ENCODE peak calls at places on chromosomes 16 and 17, in nine cellular contexts. G is mucosa of descending colon; X is hepatocyte; R is A549; Y is CD4-positive, alpha-beta T cell; A is GM20000; T is GM10248; S is GM13977; C is suprapubic skin. B is an unnamed sample.

GRCh38 chr16:1452530-1452929 is 8.2 kb upstream of the CCDC154 start:
- DNase-seq in G (no peak), X (no peak), R (no peak), Y (no peak), A (no peak), T (no peak), S (no peak), C (no peak), B (no peak)

GRCh38 chr16:21656795-21657768 is 4.7 kb upstream of the IGSF6 start:
- DNase-seq in G (no peak), X (peak), R (peak), Y (no peak), A (peak), T (peak), S (peak), C (no peak), B (no peak)

GRCh38 chr16:2763173-2763572 is 10.7 kb downstream of the SRRM2 start:
- DNase-seq in G (no peak), X (no peak), R (no peak), Y (no peak), A (no peak), T (no peak), S (no peak), C (no peak), B (no peak)

GRCh38 chr16:75486666-75487313 is 8.5 kb downstream of the CHST6 start:
- DNase-seq in G (no peak), X (no peak), R (no peak), Y (no peak), A (peak), T (peak), S (peak), C (no peak), B (no peak)

GRCh38 chr16:16183562-16183961 is 39.7 kb downstream of the ABCC6 start:
- DNase-seq in G (no peak), X (no peak), R (no peak), Y (no peak), A (no peak), T (no peak), S (no peak), C (no peak), B (no peak)

GRCh38 chr16:59971264-59971663 is 1237.1 kb upstream of the GOT2 start:
- DNase-seq in G (no peak), X (no peak), R (no peak), Y (no peak), A (no peak), T (no peak), S (no peak), C (no peak), B (no peak)

GRCh38 chr17:48352630-48353029 is 77.4 kb downstream of the SKAP1 start:
- DNase-seq in G (no peak), X (no peak), R (no peak), Y (no peak), A (no peak), T (no peak), S (no peak), C (no peak), B (no peak)

GRCh38 chr16:67663151-67663876 is 2.6 kb downstream of the PARD6A start:
- DNase-seq in G (no peak), X (no peak), R (peak), Y (peak), A (no peak), T (no peak), S (no peak), C (no peak), B (no peak)

GRCh38 chr17:70655179-70655578 is 485.8 kb downstream of the KCNJ2 start:
- DNase-seq in G (no peak), X (no peak), R (no peak), Y (no peak), A (no peak), T (no peak), S (no peak), C (no peak), B (no peak)

GRCh38 chr17:34275881-34276280 is 5.9 kb downstream of the CCL7 start:
- DNase-seq in G (no peak), X (peak), R (peak), Y (no peak), A (no peak), T (no peak), S (no peak), C (no peak), B (no peak)

GRCh38 chr17:41449008-41449407 is 8.2 kb upstream of the KRT38 start:
- DNase-seq in G (no peak), X (no peak), R (no peak), Y (no peak), A (no peak), T (no peak), S (no peak), C (no peak), B (no peak)

GRCh38 chr17:72600934-72601333 is 480.1 kb downstream of the SOX9 start:
- DNase-seq in G (no peak), X (no peak), R (peak), Y (no peak), A (no peak), T (no peak), S (no peak), C (no peak), B (no peak)

GRCh38 chr16:57213462-57213861 is 27.3 kb downstream of the RSPRY1 start:
- DNase-seq in G (no peak), X (no peak), R (no peak), Y (no peak), A (no peak), T (no peak), S (no peak), C (no peak), B (no peak)

GRCh38 chr16:27767971-27768591 is 218.1 kb downstream of the KATNIP start:
- DNase-seq in G (peak), X (no peak), R (no peak), Y (no peak), A (no peak), T (no peak), S (no peak), C (no peak), B (no peak)

GRCh38 chr17:19644493-19645210 is 3.9 kb upstream of the ALDH3A2 start:
- DNase-seq in G (no peak), X (no peak), R (no peak), Y (no peak), A (no peak), T (no peak), S (no peak), C (no peak), B (no peak)

GRCh38 chr16:73503093-73503492 is 455.2 kb upstream of the ZFHX3 start:
- DNase-seq in G (no peak), X (no peak), R (no peak), Y (no peak), A (no peak), T (no peak), S (no peak), C (no peak), B (no peak)

GRCh38 chr16:88455610-88456355 is 2.7 kb downstream of the ZFPM1 start:
- DNase-seq in G (peak), X (peak), R (peak), Y (peak), A (peak), T (peak), S (peak), C (no peak), B (no peak)

GRCh38 chr17:1649116-1649843 is 386 bp downstream of the RILP start:
- DNase-seq in G (peak), X (peak), R (peak), Y (peak), A (peak), T (peak), S (peak), C (peak), B (peak)

GRCh38 chr16:11094838-11095565 is 150.6 kb downstream of the CLEC16A start:
- DNase-seq in G (no peak), X (no peak), R (no peak), Y (no peak), A (peak), T (peak), S (no peak), C (no peak), B (no peak)

GRCh38 chr17:15403276-15403939 is 62.0 kb upstream of the TEKT3 start:
- DNase-seq in G (no peak), X (no peak), R (no peak), Y (no peak), A (no peak), T (no peak), S (no peak), C (no peak), B (no peak)

GRCh38 chr16:20704281-20704680 is 6.8 kb upstream of the ACSM1 start:
- DNase-seq in G (no peak), X (no peak), R (no peak), Y (no peak), A (no peak), T (no peak), S (no peak), C (no peak), B (no peak)

GRCh38 chr17:56284501-56284900 is 131.2 kb downstream of the ANKFN1 start:
- DNase-seq in G (no peak), X (no peak), R (no peak), Y (no peak), A (no peak), T (no peak), S (no peak), C (no peak), B (no peak)

GRCh38 chr17:34126965-34127364 is 128.1 kb upstream of the CCL2 start:
- DNase-seq in G (no peak), X (no peak), R (no peak), Y (no peak), A (peak), T (no peak), S (peak), C (no peak), B (no peak)

GRCh38 chr17:246851-247421 is 65.5 kb upstream of the DOC2B start:
- DNase-seq in G (peak), X (no peak), R (no peak), Y (no peak), A (no peak), T (no peak), S (no peak), C (peak), B (peak)

GRCh38 chr17:72419866-72420774 is 299.3 kb downstream of the SOX9 start:
- DNase-seq in G (no peak), X (peak), R (no peak), Y (no peak), A (peak), T (peak), S (peak), C (no peak), B (no peak)

GRCh38 chr17:9330140-9330902 is 245.3 kb downstream of the STX8 start:
- DNase-seq in G (no peak), X (no peak), R (no peak), Y (no peak), A (no peak), T (no peak), S (no peak), C (no peak), B (no peak)

GRCh38 chr16:11251525-11252481 is 4.2 kb downstream of the SOCS1 start:
- DNase-seq in G (peak), X (no peak), R (no peak), Y (peak), A (peak), T (peak), S (peak), C (no peak), B (no peak)

GRCh38 chr17:41307647-41308046 is 1.5 kb downstream of the KRTAP16-1 start:
- DNase-seq in G (no peak), X (no peak), R (no peak), Y (no peak), A (no peak), T (no peak), S (no peak), C (no peak), B (no peak)

GRCh38 chr16:78353610-78354009 is 254.2 kb downstream of the WWOX start:
- DNase-seq in G (no peak), X (no peak), R (no peak), Y (no peak), A (no peak), T (no peak), S (no peak), C (no peak), B (no peak)

DNA sequence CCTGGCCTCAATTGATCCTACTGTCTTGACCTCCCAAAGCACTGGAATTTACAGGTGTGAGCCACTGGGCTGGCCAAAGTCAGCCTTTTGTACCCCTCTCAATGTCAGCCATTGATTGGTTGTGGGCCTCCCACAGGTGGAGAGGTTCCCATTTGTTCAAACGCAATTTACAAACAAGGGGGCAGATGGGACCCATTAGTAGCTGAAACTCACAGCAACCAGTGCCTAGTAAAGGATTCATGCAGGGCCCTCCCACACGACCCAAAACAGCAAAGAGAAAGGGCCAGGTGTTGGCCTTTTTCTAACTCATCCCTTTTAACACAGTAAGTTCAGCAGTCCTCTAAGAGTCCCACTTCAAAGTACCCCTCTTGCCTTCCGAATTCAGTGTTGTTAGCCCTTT is 89.2 kb downstream of the PITPNC1 start:
- DNase-seq in G (no peak), X (no peak), R (no peak), Y (no peak), A (peak), T (no peak), S (no peak), C (no peak), B (no peak)
- TF ChIP-seq CTCF in G (no peak), X (no peak), R (no peak), Y (no peak), A (no peak), T (no peak), S (no peak), C (no peak), B (no peak)

GRCh38 chr16:66551362-66551761 is 1.0 kb upstream of the CKLF start:
- DNase-seq in G (no peak), X (peak), R (peak), Y (peak), A (peak), T (peak), S (peak), C (no peak), B (peak)
- TF ChIP-seq CTCF in G (no peak), X (no peak), R (no peak), Y (peak), A (no peak), T (peak), S (peak), C (peak), B (peak)

DNA sequence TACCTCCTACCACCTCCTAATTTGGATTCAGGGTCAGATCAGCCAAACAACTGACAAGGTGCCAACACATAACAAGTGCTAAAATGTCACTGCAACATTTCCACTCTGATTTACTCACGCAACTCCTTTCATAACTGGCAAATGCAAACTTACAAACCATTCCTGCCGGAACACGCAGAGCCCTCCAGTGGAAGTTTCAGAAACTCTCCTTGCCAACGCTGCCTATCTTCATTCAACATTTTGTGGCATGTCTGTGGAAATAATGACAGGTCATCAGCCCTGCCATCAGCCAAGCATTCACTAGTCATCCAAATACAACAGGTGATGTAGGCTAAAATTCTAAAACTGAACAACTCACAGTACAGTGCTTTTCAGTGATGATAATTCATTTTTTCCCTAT is 37.7 kb upstream of the OR3A1 start:
- DNase-seq in G (no peak), X (no peak), R (peak), Y (no peak), A (no peak), T (no peak), S (no peak), C (no peak), B (no peak)
- TF ChIP-seq CTCF in G (no peak), X (no peak), R (peak), Y (no peak), A (no peak), T (no peak), S (no peak), C (no peak), B (no peak)

GRCh38 chr17:7560172-7561027 is 1.3 kb upstream of the SENP3 start:
- DNase-seq in G (peak), X (peak), R (peak), Y (peak), A (no peak), T (peak), S (peak), C (no peak), B (no peak)
- TF ChIP-seq CTCF in G (peak), X (peak), R (no peak), Y (no peak), A (no peak), T (no peak), S (peak), C (peak), B (no peak)

DNA sequence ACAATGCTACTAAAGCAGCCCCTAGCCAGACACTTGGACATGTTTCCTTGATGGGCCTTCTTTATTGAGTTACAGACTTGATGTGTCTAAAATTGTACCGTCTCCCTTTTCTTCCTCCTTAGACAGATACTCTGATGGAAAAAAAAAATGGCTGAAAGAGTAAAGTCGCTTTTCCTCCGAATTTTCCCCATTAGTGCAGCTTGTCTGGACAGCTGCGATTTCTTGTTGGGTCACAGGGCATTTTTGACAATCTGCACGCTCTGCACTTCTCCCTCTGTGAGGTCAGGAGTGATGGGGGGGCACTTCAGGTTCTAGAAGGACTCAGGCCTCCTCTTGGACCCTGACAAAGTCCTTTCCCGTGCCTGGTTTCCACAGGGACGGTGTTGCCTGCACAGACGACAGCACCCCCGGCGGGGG is 968 bp upstream of the PRKAR1A start:
- DNase-seq in G (no peak), X (no peak), R (no peak), Y (no peak), A (no peak), T (no peak), S (no peak), C (no peak), B (peak)
- TF ChIP-seq CTCF in G (no peak), X (no peak), R (no peak), Y (no peak), A (no peak), T (peak), S (peak), C (no peak), B (no peak)

DNA sequence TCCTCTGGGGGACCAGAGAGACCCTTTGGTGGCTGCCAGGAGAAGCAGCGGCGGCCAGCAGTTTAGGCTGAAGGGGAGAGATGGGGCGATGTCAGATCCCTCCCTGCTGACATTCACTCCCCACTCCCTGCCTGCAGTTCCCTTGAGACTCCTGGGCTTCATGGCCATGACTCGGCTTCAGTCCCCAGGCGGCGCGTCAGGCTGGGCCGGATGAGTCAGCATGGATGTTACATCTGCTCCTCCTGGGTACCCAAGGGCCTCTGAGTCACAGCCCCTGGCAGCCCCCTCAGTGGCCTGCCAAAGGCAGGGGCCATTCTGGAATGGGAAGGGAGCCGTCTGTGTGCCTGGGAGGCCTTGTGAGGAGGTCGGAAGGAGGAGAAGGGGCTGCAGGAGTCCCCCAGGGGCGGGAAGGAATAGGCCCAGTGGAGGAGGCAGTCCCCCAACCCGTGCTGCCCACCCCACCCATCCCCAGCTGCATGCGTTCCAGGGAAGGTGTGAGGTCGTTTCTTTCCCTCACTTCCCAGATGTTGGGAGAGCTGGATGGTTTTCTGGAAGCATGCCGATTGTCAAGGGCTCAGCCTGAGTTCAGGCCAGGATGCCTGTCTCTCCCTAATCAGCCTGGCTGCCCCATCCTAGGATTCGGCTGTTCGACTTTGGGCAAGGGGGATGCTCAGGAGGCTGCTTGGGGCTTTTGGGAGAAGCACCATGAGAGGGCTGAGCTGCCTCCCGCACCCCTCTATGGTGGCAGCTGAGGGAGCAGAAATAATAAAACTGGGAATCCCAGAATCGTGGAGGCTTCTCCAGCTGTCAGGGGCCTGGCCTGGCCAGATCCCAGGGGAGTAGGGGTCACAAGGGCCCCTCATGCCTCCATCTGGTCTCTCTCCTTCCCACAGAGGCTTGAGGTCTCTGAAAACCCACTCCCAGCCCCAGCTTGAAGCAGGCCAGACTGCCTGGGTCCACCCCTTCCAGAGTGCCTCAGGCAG is 9.7 kb downstream of the RHBDL3 start:
- DNase-seq in G (no peak), X (peak), R (peak), Y (no peak), A (no peak), T (no peak), S (no peak), C (no peak), B (peak)
- TF ChIP-seq CTCF in G (no peak), X (no peak), R (no peak), Y (no peak), A (no peak), T (no peak), S (no peak), C (no peak), B (no peak)

GRCh38 chr17:42564815-42565522 is 1.9 kb upstream of the MLX start:
- DNase-seq in G (no peak), X (no peak), R (no peak), Y (no peak), A (no peak), T (no peak), S (no peak), C (no peak), B (no peak)
- TF ChIP-seq CTCF in G (no peak), X (no peak), R (no peak), Y (no peak), A (no peak), T (no peak), S (no peak), C (no peak), B (no peak)

GRCh38 chr17:64240741-64241347 is 22.2 kb downstream of the TEX2 start:
- DNase-seq in G (no peak), X (peak), R (no peak), Y (no peak), A (no peak), T (no peak), S (no peak), C (no peak), B (no peak)

GRCh38 chr17:64234961-64235360 is 28.1 kb downstream of the TEX2 start:
- DNase-seq in G (no peak), X (no peak), R (no peak), Y (no peak), A (no peak), T (no peak), S (no peak), C (no peak), B (no peak)

GRCh38 chr17:64232466-64233262 is 30.4 kb downstream of the TEX2 start:
- DNase-seq in G (no peak), X (no peak), R (no peak), Y (no peak), A (no peak), T (no peak), S (no peak), C (no peak), B (no peak)

GRCh38 chr17:64240261-64240740 is 22.8 kb downstream of the TEX2 start:
- DNase-seq in G (no peak), X (peak), R (no peak), Y (no peak), A (no peak), T (no peak), S (no peak), C (no peak), B (no peak)

GRCh38 chr17:64236827-64237403 is 26.1 kb downstream of the TEX2 start:
- DNase-seq in G (no peak), X (no peak), R (peak), Y (no peak), A (no peak), T (no peak), S (no peak), C (no peak), B (no peak)
- TF ChIP-seq CTCF in G (no peak), X (peak), R (no peak), Y (no peak), A (no peak), T (no peak), S (no peak), C (no peak), B (peak)

DNA sequence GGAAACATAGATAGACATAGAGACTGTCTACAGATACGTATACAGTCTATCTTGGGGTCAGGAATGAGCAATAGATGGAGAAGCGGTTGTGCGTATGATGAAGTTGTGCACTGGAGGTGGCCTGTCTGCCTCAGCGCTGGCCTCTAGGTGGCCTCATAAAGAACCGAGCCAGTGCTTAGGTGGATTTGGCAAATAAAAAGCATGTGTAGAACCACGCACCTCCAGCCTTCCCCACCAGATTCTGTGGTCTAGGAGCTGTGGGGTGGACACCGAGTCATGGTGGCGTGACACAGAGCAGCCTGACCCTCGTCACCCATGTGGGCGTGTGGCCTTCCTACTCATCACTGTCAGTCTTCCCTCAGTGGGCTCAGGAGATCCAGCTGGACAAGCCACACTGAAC is 34.0 kb downstream of the PGS1 start:
- DNase-seq in G (no peak), X (no peak), R (peak), Y (peak), A (no peak), T (no peak), S (peak), C (no peak), B (peak)
- TF ChIP-seq CTCF in G (no peak), X (peak), R (peak), Y (peak), A (peak), T (peak), S (peak), C (no peak), B (peak)

B was measured in CD14-positive monocyte.